ENCODE peak calls at places on chromosomes 7 and 10, in seven cellular contexts. Y is HFFc6; I is NCI-H2227 treated with DMSO at 0.1 percent for 48 hours; X is activated naive CD4-positive, alpha-beta T cell treated with Interleukin-2 at 50 U/mL for 16 hours; Z is T follicular helper cell; G is WTC11; V is epithelial cell of esophagus. L is an unnamed sample.

GRCh38 chr7:70271617-70272081 is 673.4 kb downstream of the AUTS2 start:
- DNase-seq in Y (no peak), I (peak; percentile 79), X (no peak), Z (no peak), G (no peak), V (no peak), L (no peak)

GRCh38 chr10:103816431-103816830 is 38.9 kb downstream of the SH3PXD2A start:
- DNase-seq in Y (no peak), I (no peak), X (no peak), Z (no peak), G (no peak), V (peak; percentile 74), L (no peak)

GRCh38 chr7:43467406-43467805 is 115.5 kb upstream of the STK17A start:
- DNase-seq in Y (peak; percentile 23), I (no peak), X (no peak), Z (no peak), G (no peak), V (peak; percentile 51), L (no peak)

GRCh38 chr7:43569424-43569823 is 13.5 kb upstream of the STK17A start:
- DNase-seq in Y (peak; percentile 76), I (no peak), X (no peak), Z (no peak), G (no peak), V (peak; percentile 93), L (no peak)

GRCh38 chr7:35450456-35450855 is 196.6 kb upstream of the TBX20 start:
- DNase-seq in Y (no peak), I (no peak), X (no peak), Z (no peak), G (no peak), V (no peak), L (no peak)

GRCh38 chr10:132407846-132408278 is 10.9 kb downstream of the PWWP2B start:
- DNase-seq in Y (no peak), I (no peak), X (no peak), Z (no peak), G (peak; percentile 88), V (peak; percentile 86), L (peak; percentile 69)

GRCh38 chr7:131112431-131112830 is 215.2 kb upstream of the MKLN1 start:
- DNase-seq in Y (no peak), I (no peak), X (no peak), Z (no peak), G (no peak), V (no peak), L (no peak)

GRCh38 chr10:77445562-77445961 is 192.0 kb downstream of the KCNMA1 start:
- DNase-seq in Y (no peak), I (no peak), X (no peak), Z (no peak), G (no peak), V (no peak), L (no peak)

GRCh38 chr10:71392791-71393781 is 3.6 kb upstream of the CDH23 start:
- DNase-seq in Y (no peak), I (no peak), X (no peak), Z (no peak), G (no peak), V (no peak), L (no peak)

GRCh38 chr7:2175514-2175913 is 57.2 kb downstream of the MAD1L1 start:
- DNase-seq in Y (peak; percentile 98), I (no peak), X (no peak), Z (no peak), G (no peak), V (peak; percentile 77), L (peak; percentile 97)

GRCh38 chr10:47139121-47139520 is 160.9 kb upstream of the GDF10 start:
- DNase-seq in Y (no peak), I (no peak), X (no peak), Z (no peak), G (no peak), V (no peak), L (no peak)

GRCh38 chr10:20185116-20185515 is 368.9 kb downstream of the PLXDC2 start:
- DNase-seq in Y (no peak), I (no peak), X (no peak), Z (no peak), G (no peak), V (no peak), L (no peak)

GRCh38 chr10:118903251-118903650 is 126.3 kb upstream of the NANOS1 start:
- DNase-seq in Y (no peak), I (no peak), X (no peak), Z (no peak), G (no peak), V (no peak), L (no peak)

GRCh38 chr7:103140061-103140460 is 8.8 kb downstream of the NAPEPLD start:
- DNase-seq in Y (no peak), I (no peak), X (no peak), Z (no peak), G (no peak), V (no peak), L (no peak)

GRCh38 chr10:133127291-133128125 is 32.5 kb upstream of the KNDC1 start:
- DNase-seq in Y (no peak), I (no peak), X (peak; percentile 15), Z (peak; percentile 28), G (peak; percentile 80), V (no peak), L (no peak)

GRCh38 chr10:103897241-103897774 is 20.7 kb downstream of the STN1 start:
- DNase-seq in Y (no peak), I (no peak), X (no peak), Z (no peak), G (no peak), V (no peak), L (no peak)

GRCh38 chr7:121575194-121575766 is 179.2 kb upstream of the FAM3C start:
- DNase-seq in Y (no peak), I (no peak), X (no peak), Z (no peak), G (no peak), V (peak; percentile 9), L (no peak)

GRCh38 chr10:32017044-32017443 is 39.2 kb downstream of the KIF5B start:
- DNase-seq in Y (no peak), I (no peak), X (no peak), Z (no peak), G (no peak), V (no peak), L (no peak)

GRCh38 chr7:70752794-70753241 is 379.1 kb upstream of the GALNT17 start:
- DNase-seq in Y (no peak), I (no peak), X (no peak), Z (no peak), G (no peak), V (no peak), L (no peak)

GRCh38 chr7:17663056-17663675 is 277.1 kb downstream of the SNX13 start:
- DNase-seq in Y (peak; percentile 79), I (no peak), X (no peak), Z (no peak), G (no peak), V (peak; percentile 85), L (peak; percentile 52)

GRCh38 chr10:43061764-43062163 is 15.1 kb upstream of the RET start:
- DNase-seq in Y (peak; percentile 49), I (no peak), X (no peak), Z (no peak), G (no peak), V (no peak), L (no peak)

GRCh38 chr7:108452707-108453106 is 3.5 kb downstream of the NRCAM start:
- DNase-seq in Y (no peak), I (peak; percentile 31), X (no peak), Z (no peak), G (no peak), V (peak; percentile 43), L (peak; percentile 20)

GRCh38 chr7:111820117-111820516 is 257.8 kb upstream of the IMMP2L start:
- DNase-seq in Y (no peak), I (no peak), X (no peak), Z (no peak), G (no peak), V (no peak), L (no peak)

GRCh38 chr10:129448539-129448938 is 18.5 kb upstream of the MGMT start:
- DNase-seq in Y (no peak), I (no peak), X (no peak), Z (no peak), G (no peak), V (no peak), L (no peak)

GRCh38 chr7:22627136-22627535 is 99.9 kb upstream of the IL6 start:
- DNase-seq in Y (no peak), I (no peak), X (no peak), Z (no peak), G (no peak), V (no peak), L (no peak)

GRCh38 chr10:66625709-66626590 is 299.9 kb upstream of the LRRTM3 start:
- DNase-seq in Y (no peak), I (no peak), X (no peak), Z (no peak), G (no peak), V (no peak), L (no peak)

GRCh38 chr10:78776746-78777145 is 292.0 kb upstream of the ZMIZ1 start:
- DNase-seq in Y (no peak), I (no peak), X (no peak), Z (no peak), G (no peak), V (no peak), L (no peak)

GRCh38 chr10:5569568-5569967 is 44.8 kb downstream of the CALML3 start:
- DNase-seq in Y (no peak), I (no peak), X (no peak), Z (no peak), G (no peak), V (no peak), L (no peak)

GRCh38 chr7:64996305-64996704 is 5.5 kb upstream of the ZNF117 start:
- DNase-seq in Y (no peak), I (no peak), X (no peak), Z (no peak), G (no peak), V (no peak), L (no peak)

GRCh38 chr7:149716007-149716931 is 57.1 kb downstream of the ZNF467 start:
- DNase-seq in Y (peak; percentile 34), I (no peak), X (no peak), Z (no peak), G (no peak), V (peak; percentile 93), L (no peak)

GRCh38 chr7:99393363-99394187 is 14.8 kb downstream of the PDAP1 start:
- DNase-seq in Y (no peak), I (peak; percentile 99), X (no peak), Z (no peak), G (peak; percentile 88), V (no peak), L (no peak)

GRCh38 chr7:147240468-147240867 is 1123.9 kb downstream of the CNTNAP2 start:
- DNase-seq in Y (no peak), I (no peak), X (no peak), Z (no peak), G (no peak), V (no peak), L (no peak)

GRCh38 chr10:88076027-88076880 is 212.8 kb downstream of the PTEN start:
- DNase-seq in Y (no peak), I (no peak), X (no peak), Z (no peak), G (no peak), V (no peak), L (no peak)

GRCh38 chr7:16795624-16796023 is 9.2 kb downstream of the AGR2 start:
- DNase-seq in Y (no peak), I (no peak), X (no peak), Z (no peak), G (no peak), V (no peak), L (no peak)

GRCh38 chr7:77575187-77575586 is 38.1 kb downstream of the PTPN12 start:
- DNase-seq in Y (no peak), I (no peak), X (no peak), Z (no peak), G (no peak), V (no peak), L (no peak)

GRCh38 chr7:50450691-50451051 is 521 bp upstream of the FIGNL1 start:
- DNase-seq in Y (no peak), I (no peak), X (peak; percentile 23), Z (peak; percentile 0), G (peak; percentile 25), V (no peak), L (no peak)

GRCh38 chr10:70668454-70668970 is 3.8 kb upstream of the ADAMTS14 start:
- DNase-seq in Y (peak; percentile 31), I (no peak), X (no peak), Z (no peak), G (no peak), V (no peak), L (no peak)

GRCh38 chr10:118840071-118840775 is 85.5 kb upstream of the CACUL1 start:
- DNase-seq in Y (no peak), I (no peak), X (peak; percentile 45), Z (no peak), G (no peak), V (peak; percentile 99), L (no peak)

L was measured in hepatic stellate cell.